ENCODE peak calls at places on chromosomes 6 and 20, in six cellular contexts. A is A172, W is Calu3, Y is RWPE1, S is iris pigment epithelial cell, I is aorta. C is an unnamed sample.

GRCh38 chr6:37137881-37138568 is 31.9 kb upstream of the PIM1 start:
- DNase-seq in I (no peak), W (no peak), A (peak), S (peak), Y (no peak), C (no peak)

GRCh38 chr6:3610896-3611295 is 140.6 kb downstream of the PXDC1 start:
- DNase-seq in A (no peak), I (no peak), Y (no peak), W (no peak), S (peak), C (no peak)

GRCh38 chr6:24991748-24992467 is 56.1 kb upstream of the RIPOR2 start:
- DNase-seq in Y (peak), W (peak), S (peak), A (peak), I (no peak), C (peak)

GRCh38 chr20:3681931-3682820 is at the start of gene ADAM33:
- DNase-seq in I (peak), S (no peak), Y (no peak), W (peak), A (no peak), C (peak)

GRCh38 chr6:1611322-1611571 is 1.5 kb downstream of the FOXC1 start:
- DNase-seq in I (no peak), Y (peak), A (no peak), S (peak), W (peak), C (peak)

GRCh38 chr6:40588480-40588879 is 1.3 kb upstream of the LRFN2 start:
- DNase-seq in I (no peak), S (no peak), Y (no peak), A (no peak), W (no peak), C (no peak)

GRCh38 chr20:41174782-41175181 is 37.4 kb downstream of the PLCG1 start:
- DNase-seq in Y (no peak), A (no peak), W (no peak), S (no peak), I (peak), C (no peak)

GRCh38 chr6:124927806-124928205 is 34.4 kb upstream of the RNF217 start:
- DNase-seq in I (no peak), Y (peak), A (peak), S (peak), W (no peak), C (no peak)

GRCh38 chr6:158445426-158446085 is 114.3 kb upstream of the TMEM181 start:
- DNase-seq in I (no peak), Y (no peak), W (no peak), A (no peak), S (peak), C (no peak)

GRCh38 chr6:22737331-22737730 is 168.0 kb downstream of the HDGFL1 start:
- DNase-seq in W (peak), Y (no peak), S (peak), A (peak), I (peak), C (peak)

GRCh38 chr6:139372326-139373153 is 1.9 kb downstream of the CITED2 start:
- DNase-seq in W (no peak), Y (no peak), I (no peak), A (peak), S (peak), C (no peak)